ENCODE peak calls at places on chromosomes 6 and 20, in four cellular contexts. I, V, H and Z are unnamed samples.

GRCh38 chr6:18121580-18122127 is 823 bp downstream of the NHLRC1 start:
- DNase-seq in I (no peak), V (no peak), H (no peak), Z (no peak)

GRCh38 chr20:33679758-33680485 is 5.7 kb upstream of the NECAB3 start:
- DNase-seq in I (no peak), V (no peak), H (peak), Z (no peak)

GRCh38 chr6:15882915-15883314 is 220.1 kb upstream of the DTNBP1 start:
- DNase-seq in I (no peak), V (no peak), H (peak), Z (no peak)

GRCh38 chr6:49634080-49634810 is 2.4 kb downstream of the RHAG start:
- DNase-seq in I (no peak), V (no peak), H (no peak), Z (no peak)

GRCh38 chr6:129108337-129108736 is 225.4 kb downstream of the LAMA2 start:
- DNase-seq in I (no peak), V (no peak), H (no peak), Z (no peak)

GRCh38 chr6:106519460-106520394 is 109.6 kb downstream of the RTN4IP1 start:
- DNase-seq in I (peak), V (peak), H (peak), Z (peak)

GRCh38 chr6:45843848-45844521 is 171.7 kb downstream of the CLIC5 start:
- DNase-seq in I (peak), V (no peak), H (peak), Z (peak)

GRCh38 chr20:62303327-62304226 is 780 bp downstream of the ADRM1 start:
- DNase-seq in I (peak), V (peak), H (peak), Z (peak)

GRCh38 chr20:14957416-14957815 is 620.0 kb upstream of the FLRT3 start:
- DNase-seq in I (no peak), V (no peak), H (no peak), Z (no peak)

GRCh38 chr6:46888578-46888977 is 33.2 kb downstream of the ADGRF5 start:
- DNase-seq in I (peak), V (peak), H (no peak), Z (peak)

GRCh38 chr20:2380601-2381000 is at the start of gene TGM6:
- DNase-seq in I (no peak), V (no peak), H (no peak), Z (no peak)

GRCh38 chr6:47512872-47513271 is 35.3 kb downstream of the CD2AP start:
- DNase-seq in I (no peak), V (no peak), H (no peak), Z (peak)

GRCh38 chr20:50271201-50271600 is 80.6 kb downstream of the CEBPB start:
- DNase-seq in I (no peak), V (no peak), H (no peak), Z (no peak)

GRCh38 chr6:106473807-106474206 is 113.3 kb downstream of the CRYBG1 start:
- DNase-seq in I (peak), V (peak), H (no peak), Z (peak)

GRCh38 chr20:23441850-23442313 is 2.4 kb downstream of the CSTL1 start:
- DNase-seq in I (peak), V (peak), H (peak), Z (peak)

GRCh38 chr6:14077193-14077853 is 40.2 kb upstream of the CD83 start:
- DNase-seq in I (peak), V (no peak), H (no peak), Z (peak)

GRCh38 chr6:1286972-1287600 is 24.8 kb upstream of the FOXQ1 start:
- DNase-seq in I (peak), V (peak), H (peak), Z (peak)

GRCh38 chr6:36756761-36757160 is 59.1 kb downstream of the RAB44 start:
- DNase-seq in I (no peak), V (no peak), H (no peak), Z (no peak)

GRCh38 chr6:137989696-137990095 is 117.5 kb downstream of the PERP start:
- DNase-seq in I (peak), V (peak), H (no peak), Z (peak)

GRCh38 chr6:119720160-119720559 is 370.6 kb upstream of the MAN1A1 start:
- DNase-seq in I (no peak), V (peak), H (no peak), Z (no peak)

GRCh38 chr6:36373368-36374009 is 14.0 kb downstream of the ETV7 start:
- DNase-seq in I (no peak), V (no peak), H (no peak), Z (peak)

GRCh38 chr20:57082546-57082945 is 183.9 kb downstream of the BMP7 start:
- DNase-seq in I (no peak), V (no peak), H (no peak), Z (no peak)

GRCh38 chr20:47196091-47197081 is 160.1 kb downstream of the ZMYND8 start:
- DNase-seq in I (peak), V (peak), H (peak), Z (peak)

GRCh38 chr20:36573103-36573797 is at the start of gene TGIF2:
- DNase-seq in I (peak), V (peak), H (peak), Z (peak)

GRCh38 chr6:124200661-124201060 is 397.0 kb downstream of the NKAIN2 start:
- DNase-seq in I (no peak), V (no peak), H (no peak), Z (no peak)

GRCh38 chr6:168837231-168837903 is 396.4 kb downstream of the SMOC2 start:
- DNase-seq in I (no peak), V (no peak), H (no peak), Z (no peak)

GRCh38 chr6:28693033-28693750 is 167.5 kb downstream of the GPX5 start:
- DNase-seq in I (peak), V (peak), H (no peak), Z (peak)